ENCODE peak calls at places on chromosomes 4 and X, in six cellular contexts. I, T, C, H, Y and P are unnamed samples.

GRCh38 chr4:102535398-102536082 is 34.4 kb downstream of the NFKB1 start:
- DNase-seq in H (no peak), T (no peak), I (no peak), Y (no peak), C (no peak), P (no peak)

GRCh38 chrX:431492-432132 is 44.9 kb upstream of the PPP2R3B start:
- DNase-seq in C (no peak), I (no peak), Y (no peak), H (no peak), T (no peak), P (no peak)

GRCh38 chr4:35793045-35793722 is 451.1 kb downstream of the ARAP2 start:
- DNase-seq in C (no peak), T (no peak), I (no peak), H (no peak), Y (no peak), P (no peak)

GRCh38 chr4:189802884-189803283 is 137.8 kb upstream of the FRG1 start:
- DNase-seq in I (peak; percentile 20), Y (no peak), H (no peak), C (no peak), T (peak; percentile 13), P (peak; percentile 69)

GRCh38 chr4:31204895-31205294 is 484.7 kb downstream of the PCDH7 start:
- DNase-seq in C (no peak), T (no peak), H (no peak), Y (no peak), I (no peak), P (no peak)

GRCh38 chrX:113399501-113400192 is 559.0 kb upstream of the AMOT start:
- DNase-seq in Y (no peak), I (no peak), H (peak; percentile 3), C (peak; percentile 35), T (no peak), P (no peak)

GRCh38 chr4:70993181-70994068 is at the start of gene DCK:
- DNase-seq in I (peak; percentile 89), T (peak; percentile 93), Y (no peak), C (peak; percentile 85), H (peak; percentile 77), P (peak; percentile 91)

GRCh38 chrX:30593435-30594200 is 16.1 kb upstream of the TASL start:
- DNase-seq in H (peak; percentile 38), I (peak; percentile 14), C (peak; percentile 7), Y (no peak), T (no peak), P (no peak)

GRCh38 chrX:38519651-38520050 is 41.7 kb upstream of the TSPAN7 start:
- DNase-seq in T (no peak), H (no peak), C (peak; percentile 0), I (no peak), Y (no peak), P (no peak)

GRCh38 chr4:159212675-159213297 is 109.9 kb downstream of the RAPGEF2 start:
- DNase-seq in T (no peak), I (no peak), Y (no peak), C (no peak), H (no peak), P (no peak)

GRCh38 chrX:72054776-72055495 is 76.8 kb downstream of the RTL5 start:
- DNase-seq in C (no peak), H (no peak), T (no peak), I (peak; percentile 57), Y (no peak), P (no peak)

GRCh38 chr4:39259571-39260330 is 77.4 kb downstream of the WDR19 start:
- DNase-seq in I (no peak), H (no peak), C (no peak), T (no peak), Y (no peak), P (no peak)

GRCh38 chrX:46569621-46570020 is 3.9 kb upstream of the CHST7 start:
- DNase-seq in I (no peak), C (no peak), Y (no peak), T (no peak), H (no peak), P (no peak)

GRCh38 chrX:77493677-77494553 is 46.7 kb downstream of the FGF16 start:
- DNase-seq in T (peak; percentile 8), Y (no peak), C (peak; percentile 7), H (no peak), I (peak; percentile 60), P (peak; percentile 59)

GRCh38 chr4:2806392-2807355 is 13.8 kb downstream of the SH3BP2 start:
- DNase-seq in I (no peak), T (no peak), C (no peak), Y (no peak), H (no peak), P (no peak)

GRCh38 chr4:138706206-138706605 is 309.4 kb upstream of the NOCT start:
- DNase-seq in H (no peak), Y (no peak), I (no peak), C (no peak), T (no peak), P (no peak)

GRCh38 chrX:46567388-46567787 is 6.2 kb upstream of the CHST7 start:
- DNase-seq in I (no peak), Y (no peak), H (no peak), C (no peak), T (no peak), P (no peak)

GRCh38 chr4:95694411-95694810 is 145.5 kb upstream of the PDHA2 start:
- DNase-seq in C (no peak), T (no peak), H (no peak), I (no peak), Y (no peak), P (no peak)

GRCh38 chr4:108492816-108493595 is 127.4 kb upstream of the RPL34 start:
- DNase-seq in H (peak; percentile 21), C (peak; percentile 16), Y (no peak), T (peak; percentile 7), I (peak; percentile 81), P (peak; percentile 79)

GRCh38 chrX:78064152-78064551 is 39.9 kb upstream of the PGK1 start:
- DNase-seq in T (no peak), C (no peak), I (no peak), Y (no peak), H (no peak), P (no peak)

GRCh38 chrX:9285342-9285771 is 179.5 kb upstream of the TBL1X start:
- DNase-seq in I (no peak), Y (no peak), T (no peak), C (no peak), H (no peak), P (no peak)

GRCh38 chrX:150229481-150229880 is 133.6 kb upstream of the MAMLD1 start:
- DNase-seq in H (no peak), I (no peak), Y (no peak), T (no peak), C (no peak), P (no peak)

GRCh38 chr4:166341992-166342391 is 469.0 kb downstream of the TLL1 start:
- DNase-seq in H (no peak), T (no peak), I (no peak), Y (no peak), C (no peak), P (no peak)

GRCh38 chr4:2352171-2352570 is 66.3 kb downstream of the ZFYVE28 start:
- DNase-seq in Y (no peak), I (no peak), H (no peak), T (no peak), C (no peak), P (no peak)

GRCh38 chr4:113806850-113807249 is 45.3 kb upstream of the CAMK2D start:
- DNase-seq in H (no peak), I (no peak), T (no peak), C (no peak), Y (no peak), P (no peak)

GRCh38 chrX:103792916-103793540 is 16.4 kb downstream of the PLP1 start:
- DNase-seq in T (no peak), H (no peak), Y (no peak), C (no peak), I (no peak), P (no peak)

GRCh38 chrX:46327229-46328081 is 217.8 kb downstream of the ZNF674 start:
- DNase-seq in H (peak; percentile 76), T (no peak), C (peak; percentile 92), I (peak; percentile 68), Y (no peak), P (peak; percentile 81)

GRCh38 chr4:82721819-82722423 is 76.7 kb downstream of the SCD5 start:
- DNase-seq in I (no peak), Y (no peak), C (peak; percentile 30), T (no peak), H (peak; percentile 10), P (no peak)

DNA sequence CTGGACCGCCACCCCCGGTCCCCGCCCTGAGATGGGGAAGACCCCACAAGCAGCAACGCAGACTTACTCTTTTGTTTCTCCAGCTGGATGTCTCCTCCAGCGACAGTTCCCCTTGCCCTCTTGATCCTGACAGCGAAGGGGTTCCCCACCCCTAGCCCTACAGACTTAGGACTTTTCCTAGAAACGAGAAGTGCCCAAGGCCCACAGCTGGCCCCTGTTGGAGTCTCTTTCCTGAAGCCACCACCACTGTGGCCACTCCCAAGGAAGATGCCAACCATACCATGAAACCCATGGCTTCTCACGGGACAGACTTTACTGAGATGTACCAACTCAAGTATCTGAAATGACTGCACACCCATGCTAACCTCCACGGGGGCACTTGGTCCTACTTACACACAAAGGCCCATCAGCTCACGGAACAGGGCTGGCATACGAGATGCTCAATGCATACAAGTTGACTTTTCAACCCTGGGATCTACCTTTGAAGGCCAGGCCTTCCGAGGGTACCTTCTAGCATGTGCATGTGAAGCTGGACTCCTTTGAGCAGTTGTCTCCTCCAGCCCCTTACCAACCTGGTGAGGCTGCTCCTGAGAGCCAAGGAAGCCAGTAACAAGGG is 906 bp upstream of the IRAK1 start:
- DNase-seq in I (no peak), H (no peak), T (no peak), Y (no peak), C (no peak), P (no peak)
- TF ChIP-seq ATF3 in I (no peak), H (no peak), T (no peak), Y (no peak), C (no peak), P (no peak)

DNA sequence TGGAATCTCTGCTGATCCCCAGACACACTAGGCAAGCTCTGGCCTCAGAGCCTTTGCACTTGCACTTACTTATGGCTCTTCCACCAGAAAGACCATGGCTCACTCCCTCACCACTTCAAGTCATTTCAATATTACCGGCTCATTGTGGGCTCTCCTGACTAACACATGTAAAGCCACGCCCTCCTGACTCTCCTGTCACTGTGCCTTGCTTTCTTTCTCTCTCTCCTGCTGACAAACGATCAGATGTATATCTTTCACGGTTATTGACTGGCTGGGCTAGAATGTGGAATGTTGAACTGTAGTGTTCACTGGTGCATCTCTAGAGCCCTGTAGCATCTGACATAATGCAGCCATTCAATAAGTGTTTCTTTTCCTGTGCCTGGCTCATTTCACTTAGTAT is 425.1 kb downstream of the RAB28 start:
- DNase-seq in C (no peak), Y (no peak), I (no peak), H (no peak), T (no peak), P (no peak)
- TF ChIP-seq ATF3 in C (no peak), Y (no peak), I (no peak), H (no peak), T (no peak), P (no peak)

GRCh38 chr4:183348706-183349659 is 26.8 kb upstream of the CLDN24 start:
- DNase-seq in H (no peak), C (no peak), I (no peak), Y (no peak), T (peak; percentile 69), P (no peak)
- TF ChIP-seq ATF3 in H (no peak), C (no peak), I (no peak), Y (no peak), T (no peak), P (no peak)

DNA sequence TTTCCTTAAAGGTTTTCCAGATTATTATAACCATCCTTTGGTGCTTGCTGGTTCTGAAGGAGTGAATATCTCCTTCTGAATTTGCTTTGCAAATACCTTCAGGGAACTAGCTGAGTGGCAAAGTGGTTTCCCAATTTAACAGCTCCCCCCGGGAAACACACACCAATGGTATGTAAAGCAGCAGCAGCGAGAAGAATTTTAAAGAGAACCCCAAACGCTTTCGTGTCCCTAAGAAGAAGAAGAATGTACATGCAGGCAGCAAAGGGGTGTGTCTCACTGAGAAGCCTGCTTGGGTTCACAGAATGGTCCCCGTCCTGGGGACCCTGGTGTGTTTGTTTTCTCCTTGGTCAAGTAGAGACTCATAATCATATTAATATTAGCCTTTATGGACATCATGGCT is 4.2 kb upstream of the AKAP17A start:
- DNase-seq in C (no peak), I (no peak), H (no peak), Y (no peak), T (no peak), P (no peak)
- TF ChIP-seq ATF3 in C (no peak), I (no peak), H (no peak), Y (no peak), T (no peak), P (no peak)